ENCODE peak calls at places on chromosome 18, in eight cellular contexts. O is tibial nerve, A is AG04449, W is HFF-Myc, I is A549, Q is nephron progenitor cell, X is testis, Z is BJ. R is an unnamed sample.

GRCh38 chr18:36440614-36441013 is 143.1 kb downstream of the FHOD3 start:
- DNase-seq in I (no peak), A (no peak), W (no peak), Q (no peak), X (no peak), Z (peak), O (no peak), R (no peak)

GRCh38 chr18:23355206-23355605 is 97.9 kb upstream of the RIOK3 start:
- DNase-seq in X (no peak), Z (no peak), O (no peak), I (no peak), A (no peak), Q (no peak), W (no peak), R (no peak)

GRCh38 chr18:38688402-38688801 is 1122.8 kb upstream of the CELF4 start:
- DNase-seq in X (no peak), Z (no peak), O (no peak), Q (no peak), W (no peak), I (no peak), A (no peak), R (no peak)

GRCh38 chr18:75322206-75322605 is 105.3 kb downstream of the SMIM21 start:
- DNase-seq in A (no peak), W (no peak), Q (no peak), O (no peak), X (no peak), I (no peak), Z (no peak), R (no peak)

GRCh38 chr18:53819671-53820070 is 404.8 kb downstream of the MBD2 start:
- DNase-seq in A (no peak), I (no peak), Q (no peak), W (no peak), X (no peak), Z (no peak), O (no peak), R (no peak)

GRCh38 chr18:74290831-74291770 is 662 bp downstream of the CYB5A start:
- DNase-seq in O (no peak), Q (peak), A (no peak), Z (no peak), X (peak), I (no peak), W (no peak), R (no peak)

GRCh38 chr18:13276530-13277520 is 58.3 kb downstream of the LDLRAD4 start:
- DNase-seq in X (no peak), Z (no peak), Q (no peak), W (no peak), A (no peak), O (no peak), I (no peak), R (no peak)

GRCh38 chr18:78645216-78645615 is 334.4 kb upstream of the SALL3 start:
- DNase-seq in Q (no peak), W (no peak), I (no peak), O (no peak), A (no peak), X (no peak), Z (no peak), R (no peak)

GRCh38 chr18:39622431-39622830 is 2056.8 kb upstream of the CELF4 start:
- DNase-seq in A (no peak), O (no peak), Z (no peak), W (no peak), I (no peak), Q (no peak), X (no peak), R (no peak)

GRCh38 chr18:61334491-61334850 is 1.2 kb downstream of the CDH20 start:
- DNase-seq in A (no peak), X (no peak), Z (no peak), I (no peak), O (no peak), Q (no peak), W (no peak), R (no peak)

GRCh38 chr18:66872277-66872676 is 268.4 kb upstream of the CDH19 start:
- DNase-seq in O (no peak), W (no peak), Z (no peak), Q (no peak), I (no peak), A (no peak), X (no peak), R (no peak)
- TF ChIP-seq CTCF in O (peak), W (no peak), Z (no peak), Q (no peak), I (peak), A (no peak), X (no peak), R (no peak)

GRCh38 chr18:42072407-42072806 is 117.4 kb downstream of the PIK3C3 start:
- DNase-seq in W (no peak), Z (no peak), I (no peak), O (no peak), Q (no peak), X (no peak), A (no peak), R (no peak)
- TF ChIP-seq CTCF in W (peak), Z (no peak), I (no peak), O (no peak), Q (no peak), X (no peak), A (no peak), R (no peak)

DNA sequence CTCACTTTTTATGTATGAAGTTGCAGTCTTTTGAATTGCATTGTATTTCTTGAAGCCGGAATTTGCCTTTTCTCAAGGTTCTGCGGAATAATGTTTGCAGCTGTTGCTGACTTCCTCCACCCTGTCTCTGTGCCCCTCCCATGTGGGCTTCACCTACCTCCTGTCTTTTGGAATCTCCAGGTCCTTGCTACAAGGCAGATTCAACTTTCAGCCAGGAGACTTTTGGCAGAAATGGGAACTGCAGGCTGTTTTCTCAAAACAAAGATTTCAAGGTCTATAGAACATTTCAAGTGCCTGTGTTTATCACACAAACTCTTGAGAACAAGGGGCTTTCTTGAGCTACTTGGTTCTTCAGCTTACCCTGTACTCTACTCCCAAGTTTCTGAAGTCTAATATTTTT is 25.6 kb downstream of the ZNF236 start:
- DNase-seq in W (no peak), A (no peak), I (no peak), Z (no peak), O (no peak), Q (no peak), X (no peak), R (no peak)
- TF ChIP-seq CTCF in W (peak), A (no peak), I (no peak), Z (peak), O (no peak), Q (no peak), X (peak), R (no peak)

GRCh38 chr18:6874316-6874715 is 144.8 kb downstream of the ARHGAP28 start:
- DNase-seq in Q (no peak), X (no peak), W (no peak), I (no peak), A (no peak), O (no peak), Z (no peak), R (no peak)
- TF ChIP-seq CTCF in Q (no peak), X (no peak), W (no peak), I (no peak), A (no peak), O (no peak), Z (no peak), R (no peak)